ENCODE peak calls at places on chromosomes 6 and 20, in four cellular contexts. One of them, this sample, is unnamed.

GRCh38 chr6:29887330-29887818 is 55.0 kb upstream of the HLA-A start:
- DNase-seq in HT1080: no peak
- DNase-seq in activated CD4-positive, CD25-positive, alpha-beta regulatory T cell: peak; percentile 34
- DNase-seq in activated T-cell treated with anti-CD3 and anti-CD28 coated beads for 1 hour: peak; percentile 12
- DNase-seq in this sample: peak; percentile 53

GRCh38 chr20:18288748-18289705 is 700 bp downstream of the ZNF133 start:
- DNase-seq in HT1080: peak; percentile 18
- DNase-seq in activated CD4-positive, CD25-positive, alpha-beta regulatory T cell: no peak
- DNase-seq in activated T-cell treated with anti-CD3 and anti-CD28 coated beads for 1 hour: no peak
- DNase-seq in this sample: peak; percentile 12

GRCh38 chr6:52739627-52740026 is 23.6 kb downstream of the GSTA2 start:
- DNase-seq in HT1080: no peak
- DNase-seq in activated CD4-positive, CD25-positive, alpha-beta regulatory T cell: no peak
- DNase-seq in activated T-cell treated with anti-CD3 and anti-CD28 coated beads for 1 hour: no peak
- DNase-seq in this sample: no peak

GRCh38 chr6:81623106-81623834 is 129.2 kb downstream of the TENT5A start:
- DNase-seq in HT1080: no peak
- DNase-seq in activated CD4-positive, CD25-positive, alpha-beta regulatory T cell: no peak
- DNase-seq in activated T-cell treated with anti-CD3 and anti-CD28 coated beads for 1 hour: no peak
- DNase-seq in this sample: no peak

GRCh38 chr6:137904822-137905617 is 38.0 kb downstream of the TNFAIP3 start:
- DNase-seq in HT1080: no peak
- DNase-seq in activated CD4-positive, CD25-positive, alpha-beta regulatory T cell: peak; percentile 7
- DNase-seq in activated T-cell treated with anti-CD3 and anti-CD28 coated beads for 1 hour: peak; percentile 48
- DNase-seq in this sample: peak; percentile 84

GRCh38 chr20:62496525-62497218 is 20.9 kb upstream of the GATA5 start:
- DNase-seq in HT1080: no peak
- DNase-seq in activated CD4-positive, CD25-positive, alpha-beta regulatory T cell: no peak
- DNase-seq in activated T-cell treated with anti-CD3 and anti-CD28 coated beads for 1 hour: peak; percentile 19
- DNase-seq in this sample: peak; percentile 57

GRCh38 chr6:24659547-24659946 is 7.2 kb downstream of the TDP2 start:
- DNase-seq in HT1080: no peak
- DNase-seq in activated CD4-positive, CD25-positive, alpha-beta regulatory T cell: no peak
- DNase-seq in activated T-cell treated with anti-CD3 and anti-CD28 coated beads for 1 hour: no peak
- DNase-seq in this sample: no peak

GRCh38 chr20:8930691-8931090 is 138.2 kb upstream of the PLCB4 start:
- DNase-seq in HT1080: no peak
- DNase-seq in activated CD4-positive, CD25-positive, alpha-beta regulatory T cell: no peak
- DNase-seq in activated T-cell treated with anti-CD3 and anti-CD28 coated beads for 1 hour: no peak
- DNase-seq in this sample: no peak

GRCh38 chr20:58310291-58310782 is 822 bp downstream of the RAB22A start:
- DNase-seq in HT1080: peak; percentile 20
- DNase-seq in activated CD4-positive, CD25-positive, alpha-beta regulatory T cell: no peak
- DNase-seq in activated T-cell treated with anti-CD3 and anti-CD28 coated beads for 1 hour: no peak
- DNase-seq in this sample: no peak

GRCh38 chr6:3259491-3259958 is 778 bp downstream of the PSMG4 start:
- DNase-seq in HT1080: peak; percentile 36
- DNase-seq in activated CD4-positive, CD25-positive, alpha-beta regulatory T cell: no peak
- DNase-seq in activated T-cell treated with anti-CD3 and anti-CD28 coated beads for 1 hour: no peak
- DNase-seq in this sample: peak; percentile 39

GRCh38 chr20:23235173-23236027 is 115.2 kb upstream of the NXT1 start:
- DNase-seq in HT1080: peak; percentile 31
- DNase-seq in activated CD4-positive, CD25-positive, alpha-beta regulatory T cell: no peak
- DNase-seq in activated T-cell treated with anti-CD3 and anti-CD28 coated beads for 1 hour: no peak
- DNase-seq in this sample: peak; percentile 48

GRCh38 chr6:131250121-131250520 is 114.9 kb downstream of the AKAP7 start:
- DNase-seq in HT1080: peak; percentile 44
- DNase-seq in activated CD4-positive, CD25-positive, alpha-beta regulatory T cell: no peak
- DNase-seq in activated T-cell treated with anti-CD3 and anti-CD28 coated beads for 1 hour: peak; percentile 9
- DNase-seq in this sample: peak; percentile 23

GRCh38 chr6:40918035-40918651 is 120.9 kb downstream of the UNC5CL start:
- DNase-seq in HT1080: no peak
- DNase-seq in activated CD4-positive, CD25-positive, alpha-beta regulatory T cell: no peak
- DNase-seq in activated T-cell treated with anti-CD3 and anti-CD28 coated beads for 1 hour: no peak
- DNase-seq in this sample: no peak

GRCh38 chr6:125008261-125008671 is 46.0 kb downstream of the RNF217 start:
- DNase-seq in HT1080: no peak
- DNase-seq in activated CD4-positive, CD25-positive, alpha-beta regulatory T cell: no peak
- DNase-seq in activated T-cell treated with anti-CD3 and anti-CD28 coated beads for 1 hour: no peak
- DNase-seq in this sample: no peak

GRCh38 chr6:125377621-125378020 is 75.9 kb upstream of the HDDC2 start:
- DNase-seq in HT1080: peak; percentile 57
- DNase-seq in activated CD4-positive, CD25-positive, alpha-beta regulatory T cell: no peak
- DNase-seq in activated T-cell treated with anti-CD3 and anti-CD28 coated beads for 1 hour: no peak
- DNase-seq in this sample: no peak

GRCh38 chr20:4578375-4578774 is 143.3 kb upstream of the PRND start:
- DNase-seq in HT1080: no peak
- DNase-seq in activated CD4-positive, CD25-positive, alpha-beta regulatory T cell: no peak
- DNase-seq in activated T-cell treated with anti-CD3 and anti-CD28 coated beads for 1 hour: no peak
- DNase-seq in this sample: no peak

GRCh38 chr6:154921482-154921881 is 73.6 kb upstream of the TIAM2 start:
- DNase-seq in HT1080: peak; percentile 51
- DNase-seq in activated CD4-positive, CD25-positive, alpha-beta regulatory T cell: no peak
- DNase-seq in activated T-cell treated with anti-CD3 and anti-CD28 coated beads for 1 hour: no peak
- DNase-seq in this sample: no peak

GRCh38 chr6:136647363-136647763 is 97.1 kb upstream of the MAP7 start:
- DNase-seq in HT1080: peak; percentile 88
- DNase-seq in activated CD4-positive, CD25-positive, alpha-beta regulatory T cell: no peak
- DNase-seq in activated T-cell treated with anti-CD3 and anti-CD28 coated beads for 1 hour: no peak
- DNase-seq in this sample: peak; percentile 30

GRCh38 chr6:137693737-137694136 is 173.3 kb upstream of the TNFAIP3 start:
- DNase-seq in HT1080: no peak
- DNase-seq in activated CD4-positive, CD25-positive, alpha-beta regulatory T cell: no peak
- DNase-seq in activated T-cell treated with anti-CD3 and anti-CD28 coated beads for 1 hour: no peak
- DNase-seq in this sample: no peak

GRCh38 chr6:155645328-155645727 is 189.7 kb upstream of the NOX3 start:
- DNase-seq in HT1080: peak; percentile 27
- DNase-seq in activated CD4-positive, CD25-positive, alpha-beta regulatory T cell: no peak
- DNase-seq in activated T-cell treated with anti-CD3 and anti-CD28 coated beads for 1 hour: no peak
- DNase-seq in this sample: no peak